ENCODE peak calls at places on chromosome 5, in six cellular contexts. J, P, N, Z, K and B are unnamed samples.

GRCh38 chr5:163915481-163915961 is 410.1 kb downstream of the MAT2B start:
- DNase-seq in Z (no peak), J (no peak), K (no peak), P (peak; percentile 74), N (no peak), B (peak; percentile 3)

GRCh38 chr5:395921-396714 is 46.9 kb upstream of the EXOC3 start:
- DNase-seq in K (no peak), Z (no peak), P (no peak), J (peak; percentile 32), N (no peak), B (no peak)

GRCh38 chr5:74865799-74866652 is at the start of gene FAM169A:
- DNase-seq in Z (no peak), K (peak; percentile 73), N (no peak), J (no peak), P (peak; percentile 16), B (peak; percentile 73)

GRCh38 chr5:96209829-96210228 is 223.2 kb downstream of the PCSK1 start:
- DNase-seq in J (no peak), Z (no peak), K (no peak), N (no peak), P (peak; percentile 66), B (no peak)

GRCh38 chr5:103929310-103930003 is 366.9 kb upstream of the NUDT12 start:
- DNase-seq in N (no peak), K (no peak), P (peak; percentile 37), Z (no peak), J (no peak), B (no peak)

GRCh38 chr5:127076730-127077129 is 3.4 kb upstream of the C5orf63 start:
- DNase-seq in P (peak; percentile 76), K (no peak), J (no peak), N (no peak), Z (no peak), B (no peak)

GRCh38 chr5:73902327-73903051 is 276.5 kb downstream of the ARHGEF28 start:
- DNase-seq in Z (no peak), P (peak; percentile 82), N (no peak), J (no peak), K (no peak), B (peak; percentile 13)

GRCh38 chr5:60346391-60346790 is 353.6 kb downstream of the DEPDC1B start:
- DNase-seq in K (no peak), P (no peak), N (no peak), J (no peak), Z (no peak), B (no peak)

GRCh38 chr5:73748510-73749410 is 122.8 kb downstream of the ARHGEF28 start:
- DNase-seq in Z (no peak), N (no peak), J (peak; percentile 64), K (no peak), P (peak; percentile 93), B (no peak)

GRCh38 chr5:173888473-173889135 is 455 bp downstream of the CPEB4 start:
- DNase-seq in Z (no peak), N (no peak), J (peak; percentile 69), P (peak; percentile 30), K (peak; percentile 25), B (peak; percentile 30)

GRCh38 chr5:59483971-59484472 is 409.5 kb downstream of the PDE4D start:
- DNase-seq in Z (no peak), P (peak; percentile 56), J (no peak), N (peak; percentile 72), K (no peak), B (no peak)

GRCh38 chr5:107670927-107671741 is at the start of gene EFNA5:
- DNase-seq in Z (peak; percentile 64), N (no peak), P (peak; percentile 70), J (peak; percentile 57), K (peak; percentile 57), B (peak; percentile 71)

GRCh38 chr5:140140435-140140834 is 14.7 kb downstream of the IGIP start:
- DNase-seq in P (no peak), N (no peak), K (no peak), J (no peak), Z (no peak), B (no peak)

GRCh38 chr5:6383376-6383775 is 5.0 kb upstream of the MED10 start:
- DNase-seq in Z (peak; percentile 30), N (no peak), P (no peak), K (no peak), J (no peak), B (no peak)

GRCh38 chr5:162593881-162594280 is 526.3 kb downstream of the GABRG2 start:
- DNase-seq in K (no peak), P (no peak), Z (no peak), N (no peak), J (no peak), B (no peak)

GRCh38 chr5:134989291-134989830 is 21.7 kb downstream of the CATSPER3 start:
- DNase-seq in J (no peak), P (peak; percentile 21), K (no peak), Z (no peak), N (no peak), B (no peak)

GRCh38 chr5:180802325-180803180 is at the start of gene MGAT1:
- DNase-seq in N (no peak), K (peak; percentile 75), J (peak; percentile 95), Z (peak; percentile 94), P (peak; percentile 84), B (peak; percentile 91)

GRCh38 chr5:106956901-106957300 is 713.8 kb downstream of the EFNA5 start:
- DNase-seq in K (no peak), J (no peak), P (no peak), Z (no peak), N (no peak), B (no peak)

GRCh38 chr5:127313379-127313778 is 22.8 kb downstream of the MEGF10 start:
- DNase-seq in N (no peak), Z (no peak), P (no peak), K (no peak), J (no peak), B (no peak)

GRCh38 chr5:93348231-93348630 is 232.8 kb downstream of the NR2F1-AS1 start:
- DNase-seq in Z (no peak), N (no peak), K (no peak), P (no peak), J (peak; percentile 49), B (no peak)

GRCh38 chr5:149826574-149826973 is 96.5 kb downstream of the PPARGC1B start:
- DNase-seq in Z (no peak), P (no peak), J (no peak), N (no peak), K (no peak), B (no peak)

GRCh38 chr5:171155621-171156020 is 153.4 kb upstream of the TLX3 start:
- DNase-seq in Z (no peak), K (no peak), P (peak; percentile 67), J (no peak), N (no peak), B (no peak)

GRCh38 chr5:104016650-104017049 is 454.1 kb upstream of the NUDT12 start:
- DNase-seq in P (peak; percentile 4), K (no peak), J (no peak), Z (no peak), N (no peak), B (no peak)

GRCh38 chr5:5432020-5432707 is 9.7 kb downstream of the ICE1 start:
- DNase-seq in P (peak; percentile 75), N (no peak), Z (no peak), K (no peak), J (no peak), B (no peak)

GRCh38 chr5:52846443-52846842 is 58.7 kb downstream of the ITGA1 start:
- DNase-seq in N (no peak), J (no peak), P (peak; percentile 60), Z (no peak), K (no peak), B (no peak)

GRCh38 chr5:151675225-151675955 is 11.3 kb downstream of the SPARC start:
- DNase-seq in N (no peak), J (no peak), P (peak; percentile 84), Z (no peak), K (no peak), B (no peak)

GRCh38 chr5:14167211-14167845 is 24.2 kb downstream of the TRIO start:
- DNase-seq in Z (no peak), J (no peak), P (peak; percentile 61), K (no peak), N (no peak), B (no peak)

GRCh38 chr5:45262061-45262590 is 434.1 kb downstream of the HCN1 start:
- DNase-seq in J (no peak), K (peak; percentile 11), Z (no peak), P (no peak), N (no peak), B (no peak)

GRCh38 chr5:15013654-15014463 is 142.3 kb upstream of the ANKH start:
- DNase-seq in N (peak; percentile 21), K (no peak), P (peak; percentile 89), J (no peak), Z (no peak), B (peak; percentile 18)

GRCh38 chr5:98750693-98751092 is 22.8 kb upstream of the RGMB start:
- DNase-seq in K (peak; percentile 52), N (no peak), J (no peak), P (peak; percentile 58), Z (no peak), B (no peak)
- TF ChIP-seq CTCF in K (peak; percentile 47), N (no peak), J (no peak), P (peak; percentile 69), Z (peak; percentile 29), B (peak; percentile 55)

GRCh38 chr5:177494356-177495195 is 2.8 kb downstream of the PDLIM7 start:
- DNase-seq in K (peak; percentile 75), N (peak; percentile 79), J (peak; percentile 83), P (peak; percentile 95), Z (peak; percentile 90), B (peak; percentile 52)
- TF ChIP-seq CTCF in K (no peak), N (peak; percentile 64), J (no peak), P (peak; percentile 49), Z (peak; percentile 23), B (no peak)

DNA sequence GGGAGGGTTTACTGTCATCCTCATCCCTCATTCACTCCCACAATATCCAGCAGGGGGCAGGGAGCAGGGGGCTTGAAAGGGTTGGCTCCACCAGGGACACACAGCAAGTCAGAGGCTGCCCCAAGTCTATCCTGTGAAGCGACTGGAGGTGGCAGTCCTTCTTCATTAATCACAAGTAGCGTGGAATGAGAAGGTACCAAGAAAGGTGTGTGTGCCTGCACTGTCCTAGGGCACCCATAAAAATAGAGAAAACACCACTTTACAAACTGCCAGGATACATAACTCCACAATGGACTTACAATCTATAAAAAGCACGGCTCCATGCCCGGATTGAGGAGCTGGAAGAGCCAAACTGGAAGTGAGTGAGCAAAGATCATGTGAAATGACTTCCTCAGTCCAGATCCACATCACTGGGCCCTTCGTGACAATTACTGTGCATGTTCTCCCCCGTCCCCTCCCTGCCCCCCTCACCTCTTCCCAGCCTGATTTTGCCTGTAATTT is 183.9 kb downstream of the SLIT3 start:
- DNase-seq in N (no peak), J (no peak), Z (no peak), K (peak; percentile 70), P (no peak), B (peak; percentile 13)
- TF ChIP-seq CTCF in N (no peak), J (no peak), Z (peak; percentile 36), K (no peak), P (no peak), B (no peak)

GRCh38 chr5:66213533-66213932 is 69.4 kb downstream of the SREK1 start:
- DNase-seq in J (no peak), Z (no peak), P (no peak), K (no peak), N (no peak), B (no peak)
- TF ChIP-seq CTCF in J (no peak), Z (no peak), P (no peak), K (no peak), N (no peak), B (no peak)

DNA sequence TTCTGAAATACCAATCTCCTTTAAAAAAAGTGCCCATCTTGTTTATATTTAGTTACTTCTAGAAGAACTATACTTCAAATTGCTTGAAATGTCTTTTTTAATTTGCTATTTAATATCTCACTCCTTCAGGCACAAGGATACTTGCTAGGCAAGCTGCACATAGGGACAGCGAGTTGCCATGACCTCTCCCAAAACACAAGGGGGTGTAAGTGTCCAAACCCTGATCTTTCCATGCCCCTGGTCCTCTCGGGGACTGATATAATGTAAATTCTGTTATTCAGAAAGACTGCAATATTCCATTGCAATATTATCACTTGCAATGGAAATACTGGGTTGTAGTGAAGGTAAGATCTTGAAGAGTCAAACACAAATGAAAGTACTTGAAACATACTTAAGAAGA is 480.4 kb downstream of the CETN3 start:
- DNase-seq in J (no peak), K (peak; percentile 14), Z (no peak), P (no peak), N (no peak), B (no peak)
- TF ChIP-seq CTCF in J (no peak), K (no peak), Z (peak; percentile 33), P (no peak), N (no peak), B (no peak)